ENCODE peak calls at places on chromosomes 4 and X, in ten cellular contexts. R, M, P, W, E, I, A, Q, X and K are unnamed samples.

GRCh38 chr4:70915048-70915815 is 13.1 kb downstream of the MOB1B start:
- DNase-seq in R (no peak), M (no peak), P (peak), W (no peak), E (no peak), I (no peak), A (no peak), Q (no peak), X (no peak), K (peak)

GRCh38 chr4:3816983-3817382 is 50.8 kb downstream of the ADRA2C start:
- DNase-seq in R (no peak), M (no peak), P (no peak), W (peak), E (no peak), I (no peak), A (no peak), Q (no peak), X (no peak), K (no peak)

GRCh38 chr4:65089666-65090065 is 580.6 kb downstream of the EPHA5 start:
- DNase-seq in R (no peak), M (no peak), P (no peak), W (no peak), E (no peak), I (peak), A (no peak), Q (no peak), X (no peak), K (peak)

GRCh38 chrX:155819525-155819924 is 61.6 kb upstream of the VAMP7 start:
- DNase-seq in R (no peak), M (no peak), P (peak), W (no peak), E (no peak), I (no peak), A (no peak), Q (no peak), X (no peak), K (no peak)

GRCh38 chr4:30939684-30940083 is 219.5 kb downstream of the PCDH7 start:
- DNase-seq in R (no peak), M (no peak), P (no peak), W (no peak), E (no peak), I (no peak), A (no peak), Q (no peak), X (no peak), K (no peak)

GRCh38 chr4:118842055-118842454 is 6.1 kb upstream of the SEC24D start:
- DNase-seq in R (no peak), M (no peak), P (peak), W (no peak), E (no peak), I (no peak), A (no peak), Q (no peak), X (no peak), K (peak)

GRCh38 chr4:145453163-145453520 is 28.5 kb upstream of the SMAD1 start:
- DNase-seq in R (no peak), M (no peak), P (no peak), W (no peak), E (no peak), I (no peak), A (no peak), Q (no peak), X (no peak), K (no peak)

GRCh38 chrX:39903937-39904336 is 193.8 kb downstream of the BCOR start:
- DNase-seq in R (no peak), M (no peak), P (no peak), W (no peak), E (no peak), I (no peak), A (no peak), Q (no peak), X (no peak), K (peak)

GRCh38 chr4:130479020-130479419 is 1383.1 kb downstream of the C4orf33 start:
- DNase-seq in R (no peak), M (no peak), P (peak), W (no peak), E (no peak), I (no peak), A (no peak), Q (no peak), X (no peak), K (peak)

GRCh38 chr4:102429553-102429952 is 71.6 kb upstream of the NFKB1 start:
- DNase-seq in R (no peak), M (no peak), P (peak), W (no peak), E (no peak), I (no peak), A (no peak), Q (no peak), X (no peak), K (peak)

GRCh38 chrX:54978448-54978847 is 15.5 kb downstream of the PFKFB1 start:
- DNase-seq in R (no peak), M (no peak), P (no peak), W (no peak), E (no peak), I (no peak), A (no peak), Q (no peak), X (no peak), K (peak)

GRCh38 chr4:119501740-119502139 is 126.9 kb downstream of the PDE5A start:
- DNase-seq in R (no peak), M (no peak), P (no peak), W (no peak), E (no peak), I (no peak), A (no peak), Q (no peak), X (no peak), K (no peak)

DNA sequence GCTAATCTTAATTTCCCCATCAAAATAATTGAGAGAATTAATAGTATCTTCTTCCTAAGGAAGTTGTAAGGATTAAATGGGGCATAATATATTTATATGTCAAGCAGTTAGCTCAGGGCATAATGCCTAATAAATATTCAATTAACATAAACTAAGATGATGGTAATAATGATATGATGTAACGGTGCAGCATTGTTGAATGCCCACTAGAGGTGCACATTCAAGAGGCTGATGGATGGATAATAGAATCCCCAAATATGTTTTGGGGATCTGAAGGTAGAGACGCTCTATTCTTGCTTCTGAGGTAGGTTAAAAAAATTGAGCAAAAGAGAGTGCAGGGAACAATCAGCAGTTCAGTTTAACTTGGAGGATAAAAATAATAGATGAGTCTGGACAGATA is 37.1 kb downstream of the ATOH1 start:
- DNase-seq in R (no peak), M (no peak), P (no peak), W (no peak), E (no peak), I (no peak), A (no peak), Q (no peak), X (no peak), K (no peak)
- TF ChIP-seq CTCF in R (peak), M (no peak), P (no peak), W (no peak), E (no peak), I (no peak), A (no peak), Q (peak), X (no peak), K (no peak)

DNA sequence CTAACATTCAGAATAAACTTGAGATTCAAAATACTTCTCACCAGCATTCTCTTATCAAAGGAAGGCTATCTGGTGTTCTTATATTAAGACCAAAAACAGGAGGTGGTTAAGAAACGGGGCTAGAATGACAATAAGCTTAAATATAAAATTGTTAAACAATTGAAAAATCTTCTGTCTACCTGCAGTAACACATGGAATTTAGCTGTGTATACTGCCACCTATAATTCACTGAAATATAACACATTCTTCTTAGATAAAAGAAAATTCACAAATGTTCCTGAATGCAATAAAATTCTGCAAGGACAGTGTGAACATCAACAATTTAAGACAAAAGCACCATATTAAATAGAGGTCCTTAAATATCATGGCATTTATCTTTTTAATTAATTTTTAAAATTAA is 11.5 kb upstream of the PCDH10 start:
- DNase-seq in R (no peak), M (no peak), P (no peak), W (no peak), E (no peak), I (no peak), A (no peak), Q (no peak), X (no peak), K (peak)
- TF ChIP-seq CTCF in R (no peak), M (no peak), P (no peak), W (no peak), E (no peak), I (peak), A (no peak), Q (no peak), X (no peak), K (peak)

DNA sequence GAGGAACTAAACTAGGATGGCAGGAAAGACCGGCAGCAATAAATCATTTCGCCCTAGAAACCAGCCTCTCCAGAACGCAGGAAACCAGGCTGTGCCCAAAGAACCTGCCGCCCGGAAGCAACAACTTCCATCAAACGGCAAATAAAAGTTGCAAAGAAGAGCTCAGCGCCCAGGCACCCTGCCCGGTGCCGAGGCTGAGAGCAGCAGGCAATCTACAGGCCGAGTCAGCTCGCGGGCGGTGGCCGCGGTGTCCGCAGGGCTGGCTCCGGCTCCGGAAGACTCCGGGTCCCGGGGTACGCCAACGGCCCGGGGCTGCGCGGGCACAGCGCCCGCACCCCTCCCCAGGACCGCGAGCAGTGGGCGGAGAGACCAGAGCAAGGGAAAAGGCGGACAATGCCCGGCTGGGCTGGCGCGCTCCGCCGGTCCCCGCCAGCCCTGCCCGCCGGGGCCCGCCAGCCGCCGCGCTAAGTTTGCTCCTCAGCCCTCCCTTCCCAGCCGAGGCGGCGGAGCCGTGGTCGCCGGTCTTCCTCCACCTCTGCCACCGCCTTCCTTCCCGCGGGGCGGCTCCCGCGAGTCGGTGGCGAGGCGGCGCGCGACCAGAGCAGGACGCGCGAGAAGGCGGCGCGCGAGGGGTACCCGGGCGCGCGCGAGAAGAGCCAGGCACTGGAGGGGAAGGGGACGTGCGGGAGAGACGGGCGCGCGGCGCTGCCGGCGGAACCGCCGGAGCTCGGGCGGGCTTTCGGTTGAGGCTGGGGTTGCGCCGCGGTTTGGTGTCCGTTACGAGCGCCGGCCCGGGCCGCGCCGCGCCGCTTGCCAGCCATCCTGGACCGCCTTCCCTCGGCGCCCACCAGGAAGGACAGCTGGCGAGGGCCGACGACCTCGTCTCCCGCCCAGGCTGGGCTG is 733 bp downstream of the FRYL start:
- DNase-seq in R (peak), M (peak), P (peak), W (peak), E (peak), I (no peak), A (peak), Q (peak), X (peak), K (peak)
- TF ChIP-seq CTCF in R (no peak), M (no peak), P (no peak), W (peak), E (no peak), I (peak), A (peak), Q (no peak), X (no peak), K (no peak)

GRCh38 chr4:47510506-47511143 is 25.6 kb downstream of the ATP10D start:
- DNase-seq in R (no peak), M (no peak), P (peak), W (no peak), E (no peak), I (no peak), A (no peak), Q (no peak), X (no peak), K (peak)
- TF ChIP-seq CTCF in R (peak), M (no peak), P (no peak), W (peak), E (no peak), I (no peak), A (peak), Q (no peak), X (no peak), K (peak)

GRCh38 chr4:98026362-98026761 is 116.9 kb downstream of the STPG2 start:
- DNase-seq in R (no peak), M (no peak), P (no peak), W (no peak), E (no peak), I (no peak), A (no peak), Q (no peak), X (no peak), K (no peak)

GRCh38 chr4:98030059-98030458 is 113.2 kb downstream of the STPG2 start:
- DNase-seq in R (no peak), M (no peak), P (no peak), W (no peak), E (no peak), I (no peak), A (no peak), Q (no peak), X (no peak), K (no peak)

DNA sequence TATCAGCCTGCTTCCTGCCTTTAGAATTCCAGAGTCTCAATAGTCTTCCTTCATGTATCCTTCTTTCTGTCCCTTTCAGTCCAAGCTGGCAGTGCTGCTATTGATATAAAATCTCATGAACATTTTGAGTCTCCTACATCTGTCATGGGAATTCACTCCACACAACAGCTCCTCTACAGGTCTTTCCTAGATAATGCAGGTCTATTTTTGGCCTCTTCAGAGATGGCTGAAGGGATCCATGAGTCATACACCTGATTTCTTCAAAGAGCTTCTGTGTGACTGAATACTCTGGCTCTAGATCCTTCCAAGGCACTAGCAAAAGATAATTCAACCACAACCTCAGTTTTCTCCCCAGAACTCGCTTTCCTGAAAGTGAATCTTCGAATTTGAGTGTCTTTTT is 115.4 kb downstream of the STPG2 start:
- DNase-seq in R (no peak), M (no peak), P (no peak), W (no peak), E (no peak), I (no peak), A (no peak), Q (no peak), X (peak), K (peak)
- TF ChIP-seq CTCF in R (peak), M (no peak), P (no peak), W (no peak), E (no peak), I (peak), A (no peak), Q (no peak), X (no peak), K (no peak)

DNA sequence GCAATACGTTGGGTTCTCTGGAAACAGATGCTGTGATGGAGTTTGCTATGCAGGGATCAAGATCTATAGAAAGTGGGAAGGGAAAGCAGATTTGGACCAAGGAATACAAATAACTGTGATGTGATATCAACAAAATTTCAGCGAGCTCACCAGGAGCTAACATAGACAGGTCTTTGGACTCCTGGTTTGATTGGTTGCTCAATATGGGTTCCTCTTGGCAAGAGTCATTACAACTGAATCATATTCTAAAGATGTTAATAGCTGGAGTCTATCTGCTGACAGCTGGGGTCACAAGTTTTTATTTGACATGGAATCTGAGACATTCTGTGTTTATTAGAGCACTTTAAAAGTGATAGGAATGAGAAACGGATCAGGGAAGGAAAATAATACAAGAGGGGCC is 637.6 kb upstream of the GNPDA2 start:
- DNase-seq in R (no peak), M (no peak), P (no peak), W (no peak), E (no peak), I (no peak), A (no peak), Q (no peak), X (no peak), K (peak)
- TF ChIP-seq CTCF in R (no peak), M (no peak), P (no peak), W (no peak), E (no peak), I (no peak), A (no peak), Q (no peak), X (no peak), K (no peak)

GRCh38 chrX:97747346-97747745 is 863.6 kb downstream of the RPA4 start:
- DNase-seq in R (no peak), M (no peak), P (no peak), W (no peak), E (no peak), I (no peak), A (no peak), Q (no peak), X (no peak), K (no peak)

GRCh38 chrX:97740044-97740443 is 856.3 kb downstream of the RPA4 start:
- DNase-seq in R (no peak), M (no peak), P (no peak), W (no peak), E (no peak), I (no peak), A (no peak), Q (no peak), X (no peak), K (no peak)

GRCh38 chrX:97740886-97741285 is 857.2 kb downstream of the RPA4 start:
- DNase-seq in R (no peak), M (no peak), P (no peak), W (no peak), E (no peak), I (no peak), A (no peak), Q (no peak), X (no peak), K (no peak)

DNA sequence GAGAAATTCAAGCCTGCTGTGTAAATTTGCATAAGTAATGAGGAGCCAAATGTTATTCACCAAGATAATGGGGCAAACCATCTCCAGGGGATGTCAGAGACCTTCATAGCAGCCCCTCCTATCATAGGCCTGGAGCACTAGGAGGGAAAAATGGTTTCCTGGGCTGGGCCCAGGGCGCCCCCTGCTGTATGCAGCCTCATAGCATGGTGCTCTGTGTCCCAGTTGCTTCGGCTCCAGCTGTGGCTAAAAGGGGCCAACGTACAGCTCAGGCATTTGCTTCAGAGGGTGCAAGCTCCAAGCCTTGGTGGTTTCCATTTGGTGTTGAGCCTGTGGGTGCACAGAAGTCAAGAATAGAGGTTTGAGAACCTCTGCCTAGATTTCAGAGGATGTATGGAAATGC is 859.3 kb downstream of the RPA4 start:
- DNase-seq in R (no peak), M (peak), P (no peak), W (no peak), E (no peak), I (no peak), A (no peak), Q (no peak), X (no peak), K (peak)
- TF ChIP-seq CTCF in R (no peak), M (no peak), P (no peak), W (peak), E (no peak), I (no peak), A (no peak), Q (no peak), X (no peak), K (peak)

DNA sequence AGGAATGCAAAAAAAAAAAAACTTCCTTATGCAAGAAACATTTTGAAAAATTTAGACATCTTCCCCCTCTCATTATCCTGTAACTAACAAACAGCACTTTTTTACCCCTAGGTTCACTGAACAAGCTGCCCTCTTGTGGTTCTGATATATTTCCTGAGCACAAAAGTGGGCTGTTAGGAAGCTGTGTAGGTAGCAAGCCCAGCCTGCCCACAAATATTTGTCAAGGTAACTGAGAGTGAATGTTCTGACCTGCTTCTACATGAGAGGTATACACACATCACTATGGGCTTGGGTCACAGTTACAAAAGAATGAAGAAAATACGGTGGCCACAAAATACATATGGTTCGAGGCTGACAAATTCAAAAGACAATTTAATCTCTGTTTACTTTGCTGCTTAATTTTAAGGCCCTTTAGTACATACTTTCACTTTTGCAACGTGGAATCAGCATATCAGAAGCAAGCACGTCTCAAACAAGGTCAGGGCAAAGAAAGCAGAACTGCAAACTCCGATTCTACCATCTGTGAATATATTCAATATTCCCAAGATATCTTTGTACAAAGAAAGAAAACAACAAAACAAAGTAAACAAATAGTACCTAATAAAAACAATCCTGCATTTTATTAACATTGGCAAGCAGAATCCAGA is 78.6 kb downstream of the RBM47 start:
- DNase-seq in R (no peak), M (peak), P (peak), W (no peak), E (no peak), I (peak), A (peak), Q (no peak), X (peak), K (peak)
- TF ChIP-seq CTCF in R (no peak), M (peak), P (peak), W (peak), E (no peak), I (peak), A (peak), Q (no peak), X (no peak), K (peak)